ENCODE peak calls at places on chromosomes 2 and 18, in ten cellular contexts. Z is PC-3; H is naive thymus-derived CD8-positive, alpha-beta T cell; A is CD4-positive, alpha-beta T cell; I is activated CD8-positive, alpha-beta memory T cell treated with anti-CD3 and anti-CD28 coated beads, Interleukin-2, amount 10 ng/mL, durations not matched to agents 7 days and 5 days; O is upper lobe of right lung; B is activated naive CD8-positive, alpha-beta T cell treated with anti-CD3 and anti-CD28 coated beads, Interleukin-2, amount 50 U/mL, for 24 hours; E is right lobe of liver; N is activated T-cell treated with anti-CD3 and anti-CD28 coated beads, Interleukin-2, amount 50 U/mL, for 72 hours; F is K562. T is an unnamed sample.

GRCh38 chr2:144389930-144390311 is 130.0 kb downstream of the ZEB2 start:
- ATAC-seq in F (no peak), H (no peak), N (no peak), B (no peak), E (peak), A (no peak), I (no peak), Z (peak), O (no peak), T (no peak)

GRCh38 chr2:229578052-229578846 is 136.1 kb downstream of the DNER start:
- ATAC-seq in Z (no peak), A (no peak), N (no peak), F (no peak), E (no peak), O (no peak), H (no peak), B (no peak), I (no peak), T (no peak)

GRCh38 chr2:171325886-171326585 is 107.8 kb downstream of the METTL8 start:
- ATAC-seq in F (no peak), H (peak), O (no peak), B (peak), E (no peak), N (peak), Z (no peak), I (peak), A (peak), T (peak)

GRCh38 chr2:202091476-202091875 is 18.4 kb downstream of the KIAA2012 start:
- ATAC-seq in O (peak), E (no peak), Z (no peak), F (no peak), A (no peak), N (no peak), H (no peak), I (no peak), B (no peak), T (no peak)

GRCh38 chr2:157432475-157433106 is 11.3 kb downstream of the CYTIP start:
- ATAC-seq in E (no peak), F (no peak), O (no peak), I (no peak), H (no peak), Z (no peak), N (no peak), B (peak), A (no peak), T (peak)

GRCh38 chr2:218959141-218959731 is at the start of gene CDK5R2:
- ATAC-seq in I (peak), F (peak), E (peak), B (peak), Z (peak), H (peak), A (peak), N (peak), O (peak), T (peak)

GRCh38 chr2:22481507-22482217 is 903.3 kb upstream of the KLHL29 start:
- ATAC-seq in I (no peak), F (no peak), Z (no peak), E (no peak), A (no peak), O (no peak), H (no peak), B (no peak), N (no peak), T (no peak)

GRCh38 chr18:9802774-9803697 is 82.7 kb upstream of the TXNDC2 start:
- ATAC-seq in F (peak), I (no peak), B (no peak), E (no peak), Z (no peak), O (no peak), A (no peak), H (no peak), N (no peak), T (no peak)

GRCh38 chr2:136125226-136125625 is 7.3 kb upstream of the CXCR4 start:
- ATAC-seq in B (peak), O (no peak), H (no peak), I (no peak), Z (no peak), N (no peak), E (no peak), F (no peak), A (no peak), T (no peak)

T was measured in activated CD4-positive, CD25-positive, alpha-beta regulatory T cell treated with anti-CD3 and anti-CD28 coated beads, Interleukin-2, amount 50 U/mL, for 24 hours.